ENCODE peak calls at places on chromosomes 7 and 10, in six cellular contexts. One of them, this sample, is unnamed.

GRCh38 chr7:88267421-88267820 is 39.3 kb downstream of the STEAP4 start:
- DNase-seq in H1: no peak
- DNase-seq in GM12878: no peak
- DNase-seq in GM12892: no peak
- DNase-seq in K562: no peak
- DNase-seq in HepG2: no peak
- DNase-seq in this sample: no peak

GRCh38 chr7:4607321-4607729 is 74.8 kb upstream of the FOXK1 start:
- DNase-seq in H1: no peak
- DNase-seq in GM12878: no peak
- DNase-seq in GM12892: no peak
- DNase-seq in K562: no peak
- DNase-seq in HepG2: no peak
- DNase-seq in this sample: no peak

GRCh38 chr10:58106211-58107035 is 161.3 kb downstream of the IPMK start:
- DNase-seq in H1: no peak
- DNase-seq in GM12878: no peak
- DNase-seq in GM12892: no peak
- DNase-seq in K562: no peak
- DNase-seq in HepG2: no peak
- DNase-seq in this sample: no peak

GRCh38 chr7:490461-491291 is 29.0 kb downstream of the PDGFA start:
- DNase-seq in H1: no peak
- DNase-seq in GM12878: peak; percentile 8
- DNase-seq in GM12892: no peak
- DNase-seq in K562: no peak
- DNase-seq in HepG2: no peak
- DNase-seq in this sample: no peak

GRCh38 chr10:30528427-30528782 is 94.4 kb downstream of the MAP3K8 start:
- DNase-seq in H1: no peak
- DNase-seq in GM12878: no peak
- DNase-seq in GM12892: no peak
- DNase-seq in K562: no peak
- DNase-seq in HepG2: no peak
- DNase-seq in this sample: no peak

GRCh38 chr10:76150139-76150885 is 718.9 kb downstream of the LRMDA start:
- DNase-seq in H1: no peak
- DNase-seq in GM12878: no peak
- DNase-seq in GM12892: no peak
- DNase-seq in K562: no peak
- DNase-seq in HepG2: peak; percentile 96
- DNase-seq in this sample: no peak

GRCh38 chr7:80537091-80537490 is 25.2 kb upstream of the GNAT3 start:
- DNase-seq in H1: no peak
- DNase-seq in GM12878: no peak
- DNase-seq in GM12892: no peak
- DNase-seq in K562: no peak
- DNase-seq in HepG2: no peak
- DNase-seq in this sample: no peak

GRCh38 chr7:101558742-101559325 is 70.3 kb downstream of the MYL10 start:
- DNase-seq in H1: no peak
- DNase-seq in GM12878: no peak
- DNase-seq in GM12892: no peak
- DNase-seq in K562: no peak
- DNase-seq in HepG2: no peak
- DNase-seq in this sample: no peak

GRCh38 chr7:3780525-3780924 is 479.5 kb downstream of the SDK1 start:
- DNase-seq in H1: no peak
- DNase-seq in GM12878: no peak
- DNase-seq in GM12892: no peak
- DNase-seq in K562: no peak
- DNase-seq in HepG2: no peak
- DNase-seq in this sample: no peak

GRCh38 chr7:141978351-141978750 is 4.8 kb upstream of the TAS2R38 start:
- DNase-seq in H1: no peak
- DNase-seq in GM12878: no peak
- DNase-seq in GM12892: no peak
- DNase-seq in K562: no peak
- DNase-seq in HepG2: no peak
- DNase-seq in this sample: no peak

GRCh38 chr10:24873281-24873683 is 79.1 kb downstream of the PRTFDC1 start:
- DNase-seq in H1: no peak
- DNase-seq in GM12878: no peak
- DNase-seq in GM12892: no peak
- DNase-seq in K562: no peak
- DNase-seq in HepG2: peak; percentile 68
- DNase-seq in this sample: no peak

GRCh38 chr10:10500941-10501340 is 516.7 kb upstream of the CELF2 start:
- DNase-seq in H1: no peak
- DNase-seq in GM12878: no peak
- DNase-seq in GM12892: no peak
- DNase-seq in K562: no peak
- DNase-seq in HepG2: no peak
- DNase-seq in this sample: no peak

GRCh38 chr10:21020545-21020944 is 123.4 kb upstream of the NEBL start:
- DNase-seq in H1: peak; percentile 81
- DNase-seq in GM12878: peak; percentile 21
- DNase-seq in GM12892: peak; percentile 25
- DNase-seq in K562: peak; percentile 75
- DNase-seq in HepG2: peak; percentile 27
- DNase-seq in this sample: peak; percentile 30

DNA sequence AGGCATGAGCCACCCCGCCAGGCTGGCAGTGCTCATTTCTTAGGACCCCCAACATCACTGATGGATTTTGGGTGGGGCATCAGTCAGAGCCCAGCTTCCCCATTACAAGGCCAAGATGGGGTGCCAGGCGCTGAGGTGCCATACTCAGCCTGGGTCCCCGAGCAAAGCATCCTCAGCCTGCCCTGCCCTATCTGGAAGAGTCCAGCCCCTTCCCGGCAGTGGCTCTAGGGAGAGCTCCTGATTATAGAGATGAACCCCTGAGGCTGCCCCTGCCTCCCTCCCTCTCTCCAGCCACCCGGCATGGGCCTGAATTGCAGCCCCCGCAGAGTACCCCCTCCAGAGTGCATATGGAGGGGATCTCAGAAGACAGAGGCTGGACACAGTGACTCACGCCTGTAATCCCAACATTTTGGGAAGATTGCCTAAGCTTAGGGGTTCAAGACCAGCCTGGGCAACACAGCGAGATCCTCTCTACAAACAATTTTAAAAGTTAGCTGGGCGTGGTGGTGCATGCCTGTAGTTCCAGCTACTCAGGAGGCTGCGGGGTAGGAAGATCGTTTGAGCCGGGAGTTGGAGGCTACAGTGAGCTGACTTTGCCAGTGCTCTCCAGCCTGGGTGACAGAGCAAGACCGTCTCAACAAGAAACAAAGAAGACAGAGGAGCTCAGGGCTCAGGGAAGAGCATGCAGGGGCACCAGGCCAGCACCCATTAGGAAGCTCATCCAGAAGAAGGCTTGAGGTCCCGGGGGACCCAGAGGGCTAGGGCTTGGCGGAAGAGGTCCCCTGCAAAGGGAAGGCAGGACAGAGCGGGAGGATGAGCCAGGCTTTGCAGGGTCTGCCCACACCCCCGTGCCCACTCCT is 13.3 kb downstream of the LAT2 start:
- DNase-seq in H1: no peak
- DNase-seq in GM12878: no peak
- DNase-seq in GM12892: no peak
- DNase-seq in K562: no peak
- DNase-seq in HepG2: no peak
- DNase-seq in this sample: no peak
- TF ChIP-seq POLR2AphosphoS5 in H1: no peak
- TF ChIP-seq POLR2AphosphoS5 in GM12878: no peak
- TF ChIP-seq POLR2AphosphoS5 in GM12892: peak; percentile 65
- TF ChIP-seq POLR2AphosphoS5 in K562: no peak
- TF ChIP-seq POLR2AphosphoS5 in HepG2: no peak
- TF ChIP-seq POLR2AphosphoS5 in this sample: peak; percentile 36

GRCh38 chr10:66931949-66932343 is 6.1 kb downstream of the LRRTM3 start:
- DNase-seq in H1: no peak
- DNase-seq in GM12878: no peak
- DNase-seq in GM12892: no peak
- DNase-seq in K562: no peak
- DNase-seq in HepG2: no peak
- DNase-seq in this sample: no peak
- TF ChIP-seq TAF1 in H1: no peak
- TF ChIP-seq TAF1 in GM12878: no peak
- TF ChIP-seq TAF1 in GM12892: no peak
- TF ChIP-seq TAF1 in K562: no peak
- TF ChIP-seq TAF1 in HepG2: no peak
- TF ChIP-seq TAF1 in this sample: no peak

GRCh38 chr7:45136106-45137060 is 21.2 kb upstream of the RAMP3 start:
- DNase-seq in H1: no peak
- DNase-seq in GM12878: peak; percentile 41
- DNase-seq in GM12892: peak; percentile 59
- DNase-seq in K562: peak; percentile 76
- DNase-seq in HepG2: peak; percentile 67
- DNase-seq in this sample: peak; percentile 70

GRCh38 chr7:45133877-45134276 is 22.4 kb upstream of the TBRG4 start:
- DNase-seq in H1: no peak
- DNase-seq in GM12878: no peak
- DNase-seq in GM12892: no peak
- DNase-seq in K562: no peak
- DNase-seq in HepG2: no peak
- DNase-seq in this sample: no peak

GRCh38 chr7:45140827-45141226 is 16.8 kb upstream of the RAMP3 start:
- DNase-seq in H1: no peak
- DNase-seq in GM12878: peak; percentile 11
- DNase-seq in GM12892: no peak
- DNase-seq in K562: no peak
- DNase-seq in HepG2: no peak
- DNase-seq in this sample: no peak

GRCh38 chr7:45143616-45144015 is 14.0 kb upstream of the RAMP3 start:
- DNase-seq in H1: no peak
- DNase-seq in GM12878: no peak
- DNase-seq in GM12892: no peak
- DNase-seq in K562: no peak
- DNase-seq in HepG2: peak; percentile 31
- DNase-seq in this sample: no peak

GRCh38 chr7:45138433-45139267 is 18.9 kb upstream of the RAMP3 start:
- DNase-seq in H1: no peak
- DNase-seq in GM12878: no peak
- DNase-seq in GM12892: no peak
- DNase-seq in K562: peak; percentile 31
- DNase-seq in HepG2: no peak
- DNase-seq in this sample: no peak
- TF ChIP-seq POLR2A in H1: no peak
- TF ChIP-seq POLR2A in GM12878: no peak
- TF ChIP-seq POLR2A in GM12892: no peak
- TF ChIP-seq POLR2A in K562: no peak
- TF ChIP-seq POLR2A in HepG2: no peak
- TF ChIP-seq POLR2A in this sample: no peak

GRCh38 chr7:100465702-100466311 is 1.7 kb upstream of the SPACDR start:
- DNase-seq in H1: no peak
- DNase-seq in GM12878: no peak
- DNase-seq in GM12892: no peak
- DNase-seq in K562: peak; percentile 65
- DNase-seq in HepG2: peak; percentile 58
- DNase-seq in this sample: no peak
- TF ChIP-seq POLR2AphosphoS5 in H1: no peak
- TF ChIP-seq POLR2AphosphoS5 in GM12878: no peak
- TF ChIP-seq POLR2AphosphoS5 in GM12892: no peak
- TF ChIP-seq POLR2AphosphoS5 in K562: no peak
- TF ChIP-seq POLR2AphosphoS5 in HepG2: no peak
- TF ChIP-seq POLR2AphosphoS5 in this sample: no peak

GRCh38 chr10:125039354-125039769 is 97.4 kb downstream of the ZRANB1 start:
- DNase-seq in H1: no peak
- DNase-seq in GM12878: no peak
- DNase-seq in GM12892: no peak
- DNase-seq in K562: no peak
- DNase-seq in HepG2: no peak
- DNase-seq in this sample: no peak
- TF ChIP-seq TAF1 in H1: no peak
- TF ChIP-seq TAF1 in GM12878: no peak
- TF ChIP-seq TAF1 in GM12892: no peak
- TF ChIP-seq TAF1 in K562: no peak
- TF ChIP-seq TAF1 in HepG2: no peak
- TF ChIP-seq TAF1 in this sample: no peak

DNA sequence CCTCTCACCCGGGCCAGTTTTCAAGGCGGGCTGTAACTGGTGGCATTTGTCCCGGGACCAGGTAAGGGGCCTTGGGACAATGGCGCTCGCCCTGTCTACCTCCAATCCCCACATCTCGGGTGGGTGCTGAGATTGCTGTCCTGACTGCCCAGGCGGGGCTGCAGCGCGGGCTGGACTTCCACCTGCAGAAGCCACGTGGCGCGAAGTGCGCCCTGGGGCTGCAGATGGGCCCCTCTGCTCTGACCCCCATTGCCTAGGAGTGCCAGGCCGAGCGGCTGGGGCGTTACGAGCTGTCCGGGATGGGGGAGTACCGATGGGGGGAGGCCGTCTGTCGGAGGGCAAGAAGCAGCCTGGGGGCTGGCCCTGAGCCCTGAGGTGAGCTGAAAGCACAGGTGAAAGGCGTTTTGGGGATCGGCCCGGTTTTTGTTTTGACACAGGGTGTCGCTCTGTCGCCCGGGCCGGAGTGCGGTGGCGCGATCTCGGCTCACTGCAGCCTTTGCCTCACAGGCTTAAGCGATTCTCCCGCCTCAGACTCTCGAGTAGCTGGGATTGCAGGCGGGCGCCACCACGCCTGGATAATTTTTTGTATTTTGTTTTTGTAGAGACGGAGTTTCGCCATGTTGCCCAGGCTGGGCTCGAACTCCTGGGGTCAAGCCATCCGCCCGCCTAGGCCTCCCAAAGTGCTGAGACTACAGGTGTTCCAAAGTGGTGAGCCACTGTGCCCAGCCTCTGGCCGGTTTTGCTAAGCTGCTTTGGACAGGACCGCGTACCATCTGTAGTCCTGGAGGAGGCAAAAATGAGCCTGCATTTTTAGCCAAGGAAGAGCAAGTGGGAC is at the start of gene SFXN2:
- DNase-seq in H1: no peak
- DNase-seq in GM12878: no peak
- DNase-seq in GM12892: peak; percentile 38
- DNase-seq in K562: no peak
- DNase-seq in HepG2: no peak
- DNase-seq in this sample: no peak
- TF ChIP-seq POLR2A in H1: peak; percentile 49
- TF ChIP-seq POLR2A in GM12878: peak; percentile 87
- TF ChIP-seq POLR2A in GM12892: peak; percentile 85
- TF ChIP-seq POLR2A in K562: peak; percentile 80
- TF ChIP-seq POLR2A in HepG2: peak; percentile 89
- TF ChIP-seq POLR2A in this sample: peak; percentile 81

GRCh38 chr7:65509368-65510186 is 135.9 kb downstream of the ZNF92 start:
- DNase-seq in H1: peak; percentile 46
- DNase-seq in GM12878: no peak
- DNase-seq in GM12892: no peak
- DNase-seq in K562: no peak
- DNase-seq in HepG2: no peak
- DNase-seq in this sample: no peak
- TF ChIP-seq POLR2AphosphoS5 in H1: no peak
- TF ChIP-seq POLR2AphosphoS5 in GM12878: no peak
- TF ChIP-seq POLR2AphosphoS5 in GM12892: no peak
- TF ChIP-seq POLR2AphosphoS5 in K562: no peak
- TF ChIP-seq POLR2AphosphoS5 in HepG2: no peak
- TF ChIP-seq POLR2AphosphoS5 in this sample: no peak

GRCh38 chr7:140810830-140811556 is 113.7 kb downstream of the BRAF start:
- DNase-seq in H1: peak; percentile 73
- DNase-seq in GM12878: peak; percentile 51
- DNase-seq in GM12892: no peak
- DNase-seq in K562: peak; percentile 52
- DNase-seq in HepG2: peak; percentile 76
- DNase-seq in this sample: peak; percentile 3
- TF ChIP-seq TAF1 in H1: no peak
- TF ChIP-seq TAF1 in GM12878: no peak
- TF ChIP-seq TAF1 in GM12892: no peak
- TF ChIP-seq TAF1 in K562: no peak
- TF ChIP-seq TAF1 in HepG2: no peak
- TF ChIP-seq TAF1 in this sample: no peak

This sample was measured in GM12891.